ENCODE peak calls at places on chromosomes 16 and 17, in five cellular contexts. R is breast epithelium, X is psoas muscle, O is right atrium auricular region, G is body of pancreas. P is an unnamed sample.

GRCh38 chr17:9237661-9238301 is 216.5 kb downstream of the NTN1 start:
- DNase-seq in R (no peak), G (no peak), O (no peak), X (no peak), P (peak; percentile 64)

GRCh38 chr17:16215002-16215272 is 397 bp downstream of the NCOR1 start:
- DNase-seq in O (no peak), R (no peak), G (peak; percentile 51), X (peak; percentile 75), P (no peak)

GRCh38 chr17:29713626-29714025 is 90.9 kb upstream of the CORO6 start:
- DNase-seq in X (no peak), O (no peak), G (no peak), R (no peak), P (no peak)

GRCh38 chr16:69883744-69884143 is 67.4 kb upstream of the CLEC18A start:
- DNase-seq in G (no peak), O (no peak), X (no peak), R (no peak), P (no peak)

GRCh38 chr16:54655171-54655590 is 275.5 kb upstream of the IRX5 start:
- DNase-seq in G (peak; percentile 15), X (no peak), O (peak; percentile 68), R (no peak), P (no peak)

GRCh38 chr17:35428229-35428628 is 4.1 kb downstream of the SLFN12 start:
- DNase-seq in X (no peak), O (no peak), G (no peak), R (no peak), P (no peak)

GRCh38 chr16:88534731-88535141 is 35.5 kb upstream of the ZC3H18 start:
- DNase-seq in O (no peak), R (no peak), G (no peak), X (peak; percentile 83), P (no peak)

GRCh38 chr17:54172654-54173316 is 350.1 kb downstream of the KIF2B start:
- DNase-seq in X (no peak), G (peak; percentile 26), O (no peak), R (no peak), P (no peak)

GRCh38 chr16:9258423-9259051 is 167.1 kb downstream of the HAPSTR1 start:
- DNase-seq in G (peak; percentile 66), X (no peak), R (no peak), O (no peak), P (no peak)

GRCh38 chr16:84220851-84221250 is 19.0 kb downstream of the KCNG4 start:
- DNase-seq in X (no peak), O (no peak), G (no peak), R (no peak), P (no peak)

GRCh38 chr17:27413295-27413694 is 43.0 kb upstream of the KSR1 start:
- DNase-seq in G (no peak), X (no peak), R (no peak), O (no peak), P (no peak)

GRCh38 chr17:58576679-58577367 is 62.4 kb upstream of the MTMR4 start:
- DNase-seq in X (no peak), G (no peak), O (no peak), R (no peak), P (no peak)

GRCh38 chr16:65065031-65065430 is 56.8 kb downstream of the CDH11 start:
- DNase-seq in O (no peak), G (no peak), R (no peak), X (no peak), P (no peak)

GRCh38 chr16:81939164-81940067 is 71.9 kb downstream of the SDR42E1 start:
- DNase-seq in R (no peak), X (no peak), O (no peak), G (no peak), P (no peak)

DNA sequence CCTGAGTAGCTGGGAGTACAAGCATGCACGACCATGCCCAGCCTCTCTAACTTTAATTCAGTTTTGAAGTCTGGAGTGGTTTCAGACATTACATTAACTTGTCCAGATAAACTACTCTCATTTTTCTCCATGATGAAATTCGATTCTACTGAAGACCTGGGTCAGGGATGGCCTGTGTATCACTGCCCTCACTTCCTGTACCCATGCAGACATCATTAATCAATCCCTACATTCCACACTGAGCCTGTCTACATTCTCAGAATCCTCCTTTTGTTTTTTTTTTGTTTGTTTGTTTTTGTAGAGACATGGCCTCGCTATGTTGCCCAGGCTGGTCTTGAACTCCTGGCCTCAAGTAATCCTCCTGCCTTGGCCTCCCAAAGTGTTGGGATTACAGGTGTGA is 22.6 kb downstream of the ADCY7 start:
- DNase-seq in G (no peak), X (no peak), R (no peak), O (no peak), P (no peak)
- H3K4me1 ChIP-seq in G (no peaks in the 10 kb centered on the region), X (no peaks in the 10 kb centered on the region), R (no peaks in the 10 kb centered on the region), O (no peaks in the 10 kb centered on the region), P (no peaks in the 10 kb centered on the region)

DNA sequence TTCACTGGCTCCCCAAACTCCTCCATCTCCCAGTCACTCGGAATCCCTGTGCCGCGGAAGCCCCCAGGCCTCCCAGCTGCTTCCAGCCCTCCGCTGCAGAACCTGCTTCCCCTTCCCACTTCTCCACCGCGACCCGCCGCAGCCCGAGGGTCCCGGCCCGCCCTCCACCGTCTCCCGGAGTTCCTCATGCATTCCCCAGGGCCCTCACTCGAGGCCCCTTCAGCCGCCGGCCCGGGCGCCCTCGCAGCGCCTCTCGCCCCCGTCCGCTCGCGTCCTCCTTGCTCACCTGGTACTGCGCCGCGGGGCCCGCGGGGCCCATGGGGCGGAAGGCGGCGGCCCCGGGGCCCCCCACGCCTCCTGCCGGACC is 329 bp downstream of the SMARCD2 start:
- DNase-seq in O (no peak), G (peak; percentile 53), R (no peak), X (peak; percentile 72), P (peak; percentile 77)
- H3K27ac ChIP-seq in O (peak overlapping the region; percentile 90), G (peak overlapping the region; percentile 87), R (peak overlapping the region; percentile 90), X (peak overlapping the region; percentile 80), P (peak overlapping the region; percentile 93)

GRCh38 chr17:33832295-33832694 is 422.8 kb upstream of the CCL2 start:
- DNase-seq in X (no peak), G (no peak), R (no peak), O (no peak), P (no peak)

DNA sequence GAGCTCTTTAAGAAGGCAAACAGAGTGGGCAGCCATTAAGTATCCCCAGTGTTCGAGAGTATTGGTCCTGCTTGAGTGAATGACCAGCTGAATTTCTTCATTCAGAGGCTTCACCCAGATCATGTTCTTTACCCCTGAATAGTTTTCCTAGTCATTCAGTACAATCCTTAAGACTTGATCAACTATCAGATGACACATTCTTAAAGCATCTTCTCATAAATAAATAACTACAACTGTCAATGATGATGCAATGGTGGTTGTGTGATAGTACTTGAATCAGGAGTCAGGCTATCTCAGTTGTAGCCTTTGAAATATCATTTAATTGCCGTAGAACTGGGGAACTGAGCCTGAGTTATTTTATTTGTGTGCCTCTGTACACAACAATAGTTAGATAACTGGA is 416.8 kb upstream of the CCL2 start:
- DNase-seq in G (no peak), O (no peak), R (no peak), X (no peak), P (no peak)
- H3K4me3 ChIP-seq in G (no peak overlapping the region), O (no peak overlapping the region), R (no peak overlapping the region), X (no peak overlapping the region), P (no peak overlapping the region)

GRCh38 chr16:2157480-2158261 is 2.1 kb downstream of the TRAF7 start:
- DNase-seq in R (no peak), G (no peak), O (no peak), X (no peak), P (no peak)
- H3K4me1 ChIP-seq in R (peaks cover 53% of the 10 kb centered on the region), G (peaks cover 52% of the 10 kb centered on the region), O (peaks cover 2% of the 10 kb centered on the region), X (peaks cover 51% of the 10 kb centered on the region), P (peaks cover 84% of the 10 kb centered on the region)

GRCh38 chr16:86622700-86623615 is 44.6 kb downstream of the FOXL1 start:
- DNase-seq in G (no peak), O (no peak), X (no peak), R (no peak), P (no peak)

GRCh38 chr16:86619263-86619935 is 41.0 kb downstream of the FOXL1 start:
- DNase-seq in O (no peak), R (no peak), X (no peak), G (no peak), P (no peak)

GRCh38 chr16:86621966-86622365 is 43.6 kb downstream of the FOXL1 start:
- DNase-seq in G (no peak), O (no peak), R (no peak), X (no peak), P (no peak)

GRCh38 chr16:86618431-86619262 is 40.3 kb downstream of the FOXL1 start:
- DNase-seq in G (no peak), O (no peak), R (no peak), X (no peak), P (no peak)

DNA sequence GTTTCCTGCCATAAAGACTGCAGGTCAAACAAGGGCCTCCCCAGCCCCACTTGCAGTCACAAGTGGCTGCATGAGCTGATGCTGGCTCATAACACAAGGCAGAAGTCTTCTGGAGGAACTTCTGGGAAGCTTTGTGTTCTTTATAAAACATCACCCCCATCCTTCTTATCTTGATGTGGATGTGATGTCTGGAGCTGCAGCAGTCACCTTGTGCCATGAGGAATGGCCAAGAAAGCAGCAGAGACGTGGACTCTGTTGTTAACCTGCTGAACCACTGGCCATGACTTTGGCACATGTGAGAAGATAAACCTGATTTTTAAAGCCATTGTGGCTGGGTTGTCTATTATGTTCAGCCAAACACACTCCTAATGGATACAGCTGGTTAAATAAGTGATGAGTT is 41.8 kb downstream of the FOXL1 start:
- DNase-seq in G (no peak), X (no peak), R (no peak), O (no peak), P (no peak)
- H3K27ac ChIP-seq in G (no peak overlapping the region), X (no peak overlapping the region), R (no peak overlapping the region), O (no peak overlapping the region), P (no peak overlapping the region)

DNA sequence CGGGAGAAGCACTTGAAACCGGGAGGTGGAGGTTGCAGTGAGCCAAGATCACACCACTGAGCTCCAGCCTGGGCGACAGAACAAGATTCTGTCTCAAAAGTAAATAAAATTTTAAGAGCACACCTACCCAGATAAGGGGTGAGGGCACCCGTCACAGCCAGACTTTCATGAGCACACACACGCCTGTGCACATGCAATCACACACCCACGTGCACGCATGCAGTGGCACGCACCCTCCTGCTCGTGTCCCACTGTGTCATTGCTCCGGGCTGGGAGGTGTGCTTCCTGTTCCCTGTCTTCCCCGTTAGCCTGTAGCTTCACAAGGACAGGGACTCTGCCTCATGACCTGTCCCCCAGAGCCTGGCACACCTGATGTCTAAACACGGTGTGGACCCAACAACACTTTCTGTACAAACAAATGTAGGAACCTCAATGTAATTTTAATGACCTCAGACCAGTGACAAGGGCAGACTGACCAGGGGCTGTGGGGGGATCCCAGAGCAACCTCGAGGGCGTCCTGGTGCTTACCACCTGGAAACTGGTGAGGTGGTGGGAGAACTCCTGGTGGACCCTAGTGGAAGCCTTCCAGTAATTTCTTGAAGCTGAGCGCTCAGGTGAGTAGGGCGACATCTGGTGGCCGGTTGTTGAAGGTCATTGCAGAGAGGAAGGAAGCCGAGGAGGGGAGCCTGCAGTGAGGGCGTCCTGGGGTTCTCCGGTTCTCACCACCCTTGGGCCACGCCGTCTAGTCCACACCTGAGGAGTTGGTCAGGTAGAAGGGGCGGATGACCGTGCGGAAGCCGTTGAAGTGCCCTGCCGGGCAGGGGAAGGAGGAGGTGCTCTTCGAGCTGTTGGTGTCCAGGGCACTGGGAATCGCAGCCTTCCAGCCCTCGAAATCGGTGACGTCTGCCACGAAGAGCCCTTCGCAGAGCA is 8.6 kb downstream of the LGALS3BP start:
- DNase-seq in X (peak; percentile 89), G (peak; percentile 89), R (peak; percentile 79), O (peak; percentile 82), P (peak; percentile 92)
- H3K4me3 ChIP-seq in X (no peak overlapping the region), G (no peak overlapping the region), R (no peak overlapping the region), O (no peak overlapping the region), P (no peak overlapping the region)

P was measured in sigmoid colon.